ENCODE peak calls at places on chromosomes 6 and 20, in seven cellular contexts. T, Z, F, S, R, D and M are unnamed samples.

GRCh38 chr6:130896249-130896648 is 69.0 kb downstream of the SMLR1 start:
- DNase-seq in T (no peak), Z (no peak), F (peak; percentile 72), S (no peak), R (no peak), D (no peak), M (no peak)

GRCh38 chr20:44209691-44210421 is 715 bp downstream of the OSER1 start:
- DNase-seq in T (peak; percentile 80), Z (peak; percentile 46), F (no peak), S (peak; percentile 26), R (no peak), D (no peak), M (no peak)

GRCh38 chr6:120545353-120545752 is 788.9 kb downstream of the TBC1D32 start:
- DNase-seq in T (no peak), Z (no peak), F (no peak), S (no peak), R (no peak), D (no peak), M (no peak)

GRCh38 chr6:145704153-145704781 is 31.1 kb downstream of the EPM2A start:
- DNase-seq in T (peak; percentile 57), Z (no peak), F (no peak), S (no peak), R (no peak), D (no peak), M (no peak)

GRCh38 chr6:130240232-130240631 is 17.5 kb upstream of the SAMD3 start:
- DNase-seq in T (peak; percentile 80), Z (no peak), F (no peak), S (no peak), R (no peak), D (no peak), M (no peak)

GRCh38 chr6:111918825-111919224 is 45.6 kb upstream of the FYN start:
- DNase-seq in T (peak; percentile 94), Z (no peak), F (no peak), S (peak; percentile 18), R (no peak), D (peak; percentile 37), M (no peak)

GRCh38 chr6:140071601-140072062 is 697.2 kb upstream of the CITED2 start:
- DNase-seq in T (peak; percentile 39), Z (no peak), F (no peak), S (no peak), R (no peak), D (no peak), M (no peak)

GRCh38 chr6:109686566-109686965 is 4.4 kb downstream of the AK9 start:
- DNase-seq in T (peak; percentile 8), Z (no peak), F (no peak), S (no peak), R (no peak), D (no peak), M (no peak)

GRCh38 chr6:137852346-137852745 is 14.7 kb upstream of the TNFAIP3 start:
- DNase-seq in T (no peak), Z (no peak), F (no peak), S (no peak), R (no peak), D (no peak), M (no peak)

GRCh38 chr6:80335061-80335660 is 228.7 kb downstream of the BCKDHB start:
- DNase-seq in T (no peak), Z (no peak), F (no peak), S (no peak), R (no peak), D (no peak), M (no peak)

GRCh38 chr6:16545382-16545781 is 215.9 kb downstream of the ATXN1 start:
- DNase-seq in T (peak; percentile 17), Z (no peak), F (no peak), S (no peak), R (no peak), D (no peak), M (no peak)

GRCh38 chr6:47073125-47074110 is 31.3 kb upstream of the ADGRF1 start:
- DNase-seq in T (no peak), Z (no peak), F (no peak), S (no peak), R (no peak), D (no peak), M (no peak)

GRCh38 chr6:33987531-33988021 is 158.3 kb downstream of the GRM4 start:
- DNase-seq in T (no peak), Z (peak; percentile 76), F (no peak), S (no peak), R (peak; percentile 64), D (no peak), M (no peak)

GRCh38 chr20:4896971-4897497 is 104.3 kb downstream of the SLC23A2 start:
- DNase-seq in T (peak; percentile 47), Z (no peak), F (no peak), S (no peak), R (no peak), D (no peak), M (no peak)

GRCh38 chr6:11315743-11316437 is 83.4 kb upstream of the NEDD9 start:
- DNase-seq in T (peak; percentile 80), Z (no peak), F (no peak), S (no peak), R (no peak), D (no peak), M (no peak)

GRCh38 chr6:156886409-156886808 is 109.2 kb downstream of the ARID1B start:
- DNase-seq in T (no peak), Z (peak; percentile 52), F (no peak), S (no peak), R (no peak), D (peak; percentile 45), M (no peak)

GRCh38 chr6:64330694-64331309 is 695.2 kb downstream of the PHF3 start:
- DNase-seq in T (no peak), Z (peak; percentile 83), F (no peak), S (peak; percentile 62), R (no peak), D (peak; percentile 50), M (no peak)

GRCh38 chr6:39978240-39978639 is 44.0 kb upstream of the MOCS1 start:
- DNase-seq in T (no peak), Z (no peak), F (no peak), S (no peak), R (no peak), D (no peak), M (no peak)

GRCh38 chr20:6599876-6600275 is 167.6 kb upstream of the BMP2 start:
- DNase-seq in T (no peak), Z (no peak), F (no peak), S (no peak), R (no peak), D (no peak), M (no peak)

GRCh38 chr20:1803216-1804128 is 91.7 kb upstream of the SIRPA start:
- DNase-seq in T (peak; percentile 82), Z (peak; percentile 48), F (no peak), S (no peak), R (no peak), D (peak; percentile 77), M (no peak)

GRCh38 chr6:112626468-112627082 is 279.4 kb downstream of the RFPL4B start:
- DNase-seq in T (peak; percentile 83), Z (no peak), F (no peak), S (no peak), R (no peak), D (no peak), M (no peak)

GRCh38 chr6:125781307-125781868 is 9.4 kb upstream of the NCOA7 start:
- DNase-seq in T (no peak), Z (peak; percentile 45), F (peak; percentile 40), S (no peak), R (no peak), D (no peak), M (no peak)

GRCh38 chr20:46933150-46933549 is 38.5 kb downstream of the EYA2 start:
- DNase-seq in T (no peak), Z (no peak), F (no peak), S (no peak), R (no peak), D (no peak), M (no peak)

GRCh38 chr20:4554346-4554745 is 167.4 kb upstream of the PRND start:
- DNase-seq in T (no peak), Z (no peak), F (no peak), S (no peak), R (no peak), D (no peak), M (no peak)

GRCh38 chr6:83199865-83200230 is 6.7 kb downstream of the RWDD2A start:
- DNase-seq in T (peak; percentile 91), Z (no peak), F (peak; percentile 17), S (no peak), R (no peak), D (no peak), M (no peak)

GRCh38 chr6:36874016-36874442 is 574 bp downstream of the PPIL1 start:
- DNase-seq in T (no peak), Z (no peak), F (no peak), S (no peak), R (no peak), D (no peak), M (no peak)

GRCh38 chr20:47198254-47198671 is 158.2 kb downstream of the ZMYND8 start:
- DNase-seq in T (peak; percentile 81), Z (no peak), F (no peak), S (no peak), R (no peak), D (no peak), M (no peak)

GRCh38 chr6:168479421-168479820 is 38.4 kb downstream of the SMOC2 start:
- DNase-seq in T (no peak), Z (no peak), F (no peak), S (no peak), R (no peak), D (no peak), M (no peak)
- H3K4me1 ChIP-seq in T (no peaks in the 10 kb centered on the region), Z (no peaks in the 10 kb centered on the region), F (no peaks in the 10 kb centered on the region), S (no peaks in the 10 kb centered on the region), R (no peaks in the 10 kb centered on the region), D (no peaks in the 10 kb centered on the region), M (peaks cover 5% of the 10 kb centered on the region)

DNA sequence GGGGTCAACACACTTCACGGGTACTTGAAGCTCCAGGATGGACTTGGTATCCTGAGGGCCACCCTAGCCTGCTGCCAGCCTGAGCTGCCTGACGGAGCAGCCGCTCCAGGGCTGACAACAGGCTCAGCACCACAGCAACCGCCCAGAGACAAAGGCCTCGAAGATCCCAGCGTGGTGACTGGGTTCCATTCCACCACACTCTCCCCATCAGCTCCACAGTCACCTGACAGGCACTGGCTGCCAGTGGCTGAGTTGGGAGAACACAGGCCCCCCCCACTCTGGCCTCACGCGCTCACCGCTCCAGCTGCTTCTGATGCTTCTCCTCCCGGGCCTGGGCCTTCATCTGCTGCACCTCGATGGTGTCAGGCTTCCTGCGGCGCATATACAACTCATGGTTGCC is 48.2 kb downstream of the EZR start:
- DNase-seq in T (no peak), Z (no peak), F (no peak), S (no peak), R (no peak), D (peak; percentile 67), M (no peak)
- H3K27ac ChIP-seq in T (no peak overlapping the region), Z (peak overlapping the region; percentile 31), F (no peak overlapping the region), S (no peak overlapping the region), R (no peak overlapping the region), D (peak overlapping the region; percentile 54), M (no peak overlapping the region)

DNA sequence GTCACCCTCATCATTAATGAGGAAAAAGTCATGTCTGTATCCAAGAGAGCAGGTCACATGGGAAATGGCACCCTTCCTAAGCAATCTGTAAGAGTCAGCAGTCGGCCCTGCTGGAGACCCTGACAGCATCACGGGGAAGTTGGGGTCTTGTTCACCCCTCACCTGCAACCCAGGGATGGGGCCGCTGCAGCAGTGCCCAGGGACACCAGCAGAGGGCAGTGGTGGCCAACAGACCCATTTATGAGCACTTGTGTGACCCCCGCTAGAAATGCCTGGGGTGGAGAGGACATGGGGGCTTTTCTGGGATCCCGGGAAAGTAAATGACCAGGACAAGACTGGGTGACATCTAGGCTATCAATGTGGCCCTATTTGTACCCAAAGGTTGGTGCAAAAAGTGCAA is 35.9 kb downstream of the ANKRD60 start:
- DNase-seq in T (no peak), Z (no peak), F (no peak), S (no peak), R (no peak), D (no peak), M (no peak)
- TF ChIP-seq CTCF in T (peak; percentile 73), Z (no peak), F (peak; percentile 33), S (no peak), R (no peak), D (peak; percentile 58), M (peak; percentile 38)

GRCh38 chr20:62476074-62476838 is 461 bp upstream of the GATA5 start:
- DNase-seq in T (no peak), Z (peak; percentile 81), F (no peak), S (no peak), R (no peak), D (peak; percentile 66), M (no peak)
- H3K4me1 ChIP-seq in T (no peaks in the 10 kb centered on the region), Z (peaks cover 54% of the 10 kb centered on the region), F (no peaks in the 10 kb centered on the region), S (peaks cover 7% of the 10 kb centered on the region), R (peaks cover 28% of the 10 kb centered on the region), D (peaks cover 20% of the 10 kb centered on the region), M (no peaks in the 10 kb centered on the region)